ENCODE peak calls at places on chromosomes 3 and 15, in seven cellular contexts. One of them, this sample, is unnamed. For H3K4me1, the result is how much of the 10 kb centered on the place peaks cover.

GRCh38 chr3:192261135-192261534 is 466.2 kb downstream of the FGF12 start:
- DNase-seq in esophagus muscularis mucosa: no peak
- DNase-seq in suprapubic skin: no peak
- DNase-seq in HCT116: no peak
- DNase-seq in H1: no peak
- DNase-seq in endothelial cell of umbilical vein: no peak
- DNase-seq in upper lobe of left lung: no peak
- DNase-seq in this sample: no peak

GRCh38 chr15:48800811-48801460 is 9.9 kb downstream of the CEP152 start:
- DNase-seq in esophagus muscularis mucosa: no peak
- DNase-seq in suprapubic skin: no peak
- DNase-seq in HCT116: no peak
- DNase-seq in H1: no peak
- DNase-seq in endothelial cell of umbilical vein: peak
- DNase-seq in upper lobe of left lung: no peak
- DNase-seq in this sample: no peak

GRCh38 chr15:82750831-82751181 is 41.1 kb upstream of the AP3B2 start:
- DNase-seq in esophagus muscularis mucosa: no peak
- DNase-seq in suprapubic skin: no peak
- DNase-seq in HCT116: no peak
- DNase-seq in H1: no peak
- DNase-seq in endothelial cell of umbilical vein: no peak
- DNase-seq in upper lobe of left lung: peak
- DNase-seq in this sample: no peak

GRCh38 chr3:101829066-101829830 is 20.1 kb upstream of the NFKBIZ start:
- DNase-seq in esophagus muscularis mucosa: no peak
- DNase-seq in suprapubic skin: peak
- DNase-seq in HCT116: no peak
- DNase-seq in H1: no peak
- DNase-seq in endothelial cell of umbilical vein: no peak
- DNase-seq in upper lobe of left lung: peak
- DNase-seq in this sample: no peak

GRCh38 chr3:52939600-52939999 is 42.3 kb upstream of the STIMATE start:
- DNase-seq in esophagus muscularis mucosa: no peak
- DNase-seq in suprapubic skin: no peak
- DNase-seq in HCT116: no peak
- DNase-seq in H1: no peak
- DNase-seq in endothelial cell of umbilical vein: no peak
- DNase-seq in upper lobe of left lung: no peak
- DNase-seq in this sample: no peak

GRCh38 chr15:75554717-75555116 is 24.4 kb downstream of the PTPN9 start:
- DNase-seq in esophagus muscularis mucosa: no peak
- DNase-seq in suprapubic skin: no peak
- DNase-seq in HCT116: no peak
- DNase-seq in H1: no peak
- DNase-seq in endothelial cell of umbilical vein: no peak
- DNase-seq in upper lobe of left lung: no peak
- DNase-seq in this sample: no peak

GRCh38 chr15:58444658-58445332 is 13.0 kb downstream of the LIPC start:
- DNase-seq in esophagus muscularis mucosa: no peak
- DNase-seq in suprapubic skin: peak
- DNase-seq in HCT116: no peak
- DNase-seq in H1: no peak
- DNase-seq in endothelial cell of umbilical vein: peak
- DNase-seq in upper lobe of left lung: no peak
- DNase-seq in this sample: no peak

GRCh38 chr3:32398531-32398930 is 6.9 kb downstream of the CMTM7 start:
- DNase-seq in esophagus muscularis mucosa: no peak
- DNase-seq in suprapubic skin: no peak
- DNase-seq in HCT116: no peak
- DNase-seq in H1: no peak
- DNase-seq in endothelial cell of umbilical vein: no peak
- DNase-seq in upper lobe of left lung: peak
- DNase-seq in this sample: no peak

GRCh38 chr3:68049781-68050180 is 395.4 kb upstream of the SUCLG2 start:
- DNase-seq in esophagus muscularis mucosa: no peak
- DNase-seq in suprapubic skin: no peak
- DNase-seq in HCT116: no peak
- DNase-seq in H1: no peak
- DNase-seq in endothelial cell of umbilical vein: no peak
- DNase-seq in upper lobe of left lung: no peak
- DNase-seq in this sample: no peak

GRCh38 chr3:175224051-175224450 is 364.9 kb downstream of the NAALADL2 start:
- DNase-seq in esophagus muscularis mucosa: no peak
- DNase-seq in suprapubic skin: no peak
- DNase-seq in HCT116: peak
- DNase-seq in H1: no peak
- DNase-seq in endothelial cell of umbilical vein: peak
- DNase-seq in upper lobe of left lung: no peak
- DNase-seq in this sample: no peak

GRCh38 chr15:63135804-63136203 is 14.1 kb downstream of the LACTB start:
- DNase-seq in esophagus muscularis mucosa: no peak
- DNase-seq in suprapubic skin: no peak
- DNase-seq in HCT116: no peak
- DNase-seq in H1: no peak
- DNase-seq in endothelial cell of umbilical vein: peak
- DNase-seq in upper lobe of left lung: no peak
- DNase-seq in this sample: no peak

GRCh38 chr15:63250312-63250965 is 27.0 kb upstream of the APH1B start:
- DNase-seq in esophagus muscularis mucosa: no peak
- DNase-seq in suprapubic skin: no peak
- DNase-seq in HCT116: no peak
- DNase-seq in H1: no peak
- DNase-seq in endothelial cell of umbilical vein: no peak
- DNase-seq in upper lobe of left lung: no peak
- DNase-seq in this sample: no peak

DNA sequence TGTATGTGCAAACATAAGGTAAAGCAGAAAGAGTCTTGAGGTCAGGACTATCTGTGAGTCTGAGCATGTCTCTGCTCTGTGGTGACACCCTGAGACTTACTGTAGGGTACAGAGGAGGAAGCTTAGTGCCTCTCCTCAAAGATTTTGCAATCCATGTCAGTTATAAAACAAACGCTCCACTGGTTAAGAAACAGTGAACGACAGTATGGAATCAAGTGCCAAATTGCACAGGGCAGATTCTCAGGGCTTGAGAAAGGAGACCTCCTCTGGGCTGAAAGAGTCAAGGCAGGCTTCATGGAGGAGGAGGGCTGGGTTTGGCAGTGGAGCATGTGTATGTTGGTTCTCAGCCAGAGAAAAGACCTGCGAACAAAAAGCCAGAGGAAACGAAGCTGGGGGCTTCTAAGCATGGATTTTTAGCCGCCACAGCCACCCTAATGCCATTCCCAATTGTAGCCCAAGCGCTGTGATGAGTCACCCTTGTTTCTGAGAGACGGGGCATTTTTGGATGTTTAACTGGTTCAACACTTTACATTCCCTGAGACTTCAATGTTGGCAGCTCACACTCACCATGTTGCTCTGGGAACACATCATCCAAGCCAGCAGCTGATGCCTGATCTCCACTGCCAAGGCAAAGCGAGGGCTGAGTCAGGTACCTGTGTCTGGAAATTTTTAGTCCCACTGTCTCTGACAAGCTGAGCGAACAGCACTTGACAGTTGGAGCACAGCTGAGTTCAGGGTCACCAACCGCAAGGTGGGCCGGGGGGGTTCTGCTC is 3.4 kb upstream of the DGKG start:
- DNase-seq in esophagus muscularis mucosa: no peak
- DNase-seq in suprapubic skin: no peak
- DNase-seq in HCT116: no peak
- DNase-seq in H1: no peak
- DNase-seq in endothelial cell of umbilical vein: no peak
- DNase-seq in upper lobe of left lung: no peak
- DNase-seq in this sample: no peak
- TF ChIP-seq POLR2AphosphoS5 in esophagus muscularis mucosa: peak
- TF ChIP-seq POLR2AphosphoS5 in suprapubic skin: no peak
- TF ChIP-seq POLR2AphosphoS5 in HCT116: no peak
- TF ChIP-seq POLR2AphosphoS5 in H1: no peak
- TF ChIP-seq POLR2AphosphoS5 in endothelial cell of umbilical vein: no peak
- TF ChIP-seq POLR2AphosphoS5 in upper lobe of left lung: no peak
- TF ChIP-seq POLR2AphosphoS5 in this sample: no peak

GRCh38 chr15:89409993-89410767 is 75.6 kb upstream of the POLG start:
- DNase-seq in esophagus muscularis mucosa: no peak
- DNase-seq in suprapubic skin: no peak
- DNase-seq in HCT116: no peak
- DNase-seq in H1: no peak
- DNase-seq in endothelial cell of umbilical vein: no peak
- DNase-seq in upper lobe of left lung: no peak
- DNase-seq in this sample: no peak

GRCh38 chr15:89406218-89406716 is 71.6 kb upstream of the POLG start:
- DNase-seq in esophagus muscularis mucosa: no peak
- DNase-seq in suprapubic skin: no peak
- DNase-seq in HCT116: no peak
- DNase-seq in H1: no peak
- DNase-seq in endothelial cell of umbilical vein: no peak
- DNase-seq in upper lobe of left lung: no peak
- DNase-seq in this sample: no peak

GRCh38 chr15:89408512-89409183 is 74.0 kb upstream of the POLG start:
- DNase-seq in esophagus muscularis mucosa: no peak
- DNase-seq in suprapubic skin: no peak
- DNase-seq in HCT116: no peak
- DNase-seq in H1: no peak
- DNase-seq in endothelial cell of umbilical vein: peak
- DNase-seq in upper lobe of left lung: no peak
- DNase-seq in this sample: no peak

GRCh38 chr15:89406756-89407650 is 72.4 kb upstream of the POLG start:
- DNase-seq in esophagus muscularis mucosa: no peak
- DNase-seq in suprapubic skin: no peak
- DNase-seq in HCT116: no peak
- DNase-seq in H1: no peak
- DNase-seq in endothelial cell of umbilical vein: no peak
- DNase-seq in upper lobe of left lung: no peak
- DNase-seq in this sample: no peak

DNA sequence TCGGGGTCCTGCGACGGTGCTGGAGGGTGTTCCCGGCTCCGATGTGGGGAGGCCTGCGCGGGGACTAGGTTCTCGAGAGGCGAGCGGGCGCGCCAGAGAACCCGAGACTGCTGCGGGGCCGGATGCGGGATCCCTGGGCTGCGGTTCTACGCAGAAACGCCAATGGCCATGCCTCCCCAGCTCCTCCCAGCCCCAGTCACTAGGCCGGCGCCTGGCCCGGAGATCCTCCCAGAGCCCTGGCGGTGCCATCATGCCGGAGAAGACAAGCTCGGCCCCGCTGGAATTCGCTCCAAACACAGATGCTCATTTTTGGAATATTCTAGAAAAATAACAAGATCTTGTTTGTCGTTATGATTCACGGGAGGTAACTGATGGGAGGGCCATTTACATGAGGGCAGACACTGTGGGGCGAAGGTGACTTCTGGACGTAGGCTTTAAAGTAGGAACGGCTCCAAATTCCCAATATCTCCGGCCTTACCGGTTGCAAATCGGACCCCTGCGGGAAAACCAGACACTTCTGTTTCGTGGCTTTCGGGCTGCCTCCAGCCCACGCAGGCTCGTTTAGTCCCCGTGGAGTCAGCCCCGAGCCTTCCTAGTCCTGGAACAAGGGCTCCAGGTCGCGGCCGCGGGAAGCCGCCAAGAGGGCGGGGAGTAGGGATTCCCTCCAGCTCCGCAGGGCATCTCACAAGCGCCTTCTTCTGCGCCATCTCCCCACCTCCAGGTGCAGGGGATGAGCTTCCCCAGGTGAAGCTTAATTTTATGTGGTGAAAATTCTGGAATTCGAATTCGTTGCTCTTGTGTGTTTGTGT is 74.8 kb upstream of the POLG start:
- DNase-seq in esophagus muscularis mucosa: no peak
- DNase-seq in suprapubic skin: no peak
- DNase-seq in HCT116: no peak
- DNase-seq in H1: no peak
- DNase-seq in endothelial cell of umbilical vein: no peak
- DNase-seq in upper lobe of left lung: no peak
- DNase-seq in this sample: no peak
- H3K4me1 ChIP-seq in esophagus muscularis mucosa: half or more
- H3K4me1 ChIP-seq in suprapubic skin: half or more
- H3K4me1 ChIP-seq in HCT116: under half
- H3K4me1 ChIP-seq in H1: under half
- H3K4me1 ChIP-seq in endothelial cell of umbilical vein: under half
- H3K4me1 ChIP-seq in upper lobe of left lung: half or more
- H3K4me1 ChIP-seq in this sample: under half

GRCh38 chr3:25452185-25452584 is 24.1 kb downstream of the RARB start:
- DNase-seq in esophagus muscularis mucosa: no peak
- DNase-seq in suprapubic skin: no peak
- DNase-seq in HCT116: no peak
- DNase-seq in H1: no peak
- DNase-seq in endothelial cell of umbilical vein: no peak
- DNase-seq in upper lobe of left lung: no peak
- DNase-seq in this sample: no peak

GRCh38 chr3:25456723-25457122 is 28.7 kb downstream of the RARB start:
- DNase-seq in esophagus muscularis mucosa: no peak
- DNase-seq in suprapubic skin: no peak
- DNase-seq in HCT116: no peak
- DNase-seq in H1: no peak
- DNase-seq in endothelial cell of umbilical vein: peak
- DNase-seq in upper lobe of left lung: no peak
- DNase-seq in this sample: no peak

GRCh38 chr3:25455316-25456232 is 27.5 kb downstream of the RARB start:
- DNase-seq in esophagus muscularis mucosa: no peak
- DNase-seq in suprapubic skin: no peak
- DNase-seq in HCT116: no peak
- DNase-seq in H1: no peak
- DNase-seq in endothelial cell of umbilical vein: peak
- DNase-seq in upper lobe of left lung: no peak
- DNase-seq in this sample: no peak

GRCh38 chr3:25453521-25454410 is 25.7 kb downstream of the RARB start:
- DNase-seq in esophagus muscularis mucosa: no peak
- DNase-seq in suprapubic skin: no peak
- DNase-seq in HCT116: no peak
- DNase-seq in H1: no peak
- DNase-seq in endothelial cell of umbilical vein: peak
- DNase-seq in upper lobe of left lung: no peak
- DNase-seq in this sample: no peak

GRCh38 chr3:25454411-25454927 is 26.4 kb downstream of the RARB start:
- DNase-seq in esophagus muscularis mucosa: no peak
- DNase-seq in suprapubic skin: no peak
- DNase-seq in HCT116: no peak
- DNase-seq in H1: no peak
- DNase-seq in endothelial cell of umbilical vein: peak
- DNase-seq in upper lobe of left lung: no peak
- DNase-seq in this sample: no peak
- H3K4me3 ChIP-seq in esophagus muscularis mucosa: peak
- H3K4me3 ChIP-seq in suprapubic skin: no peak
- H3K4me3 ChIP-seq in HCT116: no peak
- H3K4me3 ChIP-seq in H1: no peak
- H3K4me3 ChIP-seq in endothelial cell of umbilical vein: no peak
- H3K4me3 ChIP-seq in upper lobe of left lung: no peak
- H3K4me3 ChIP-seq in this sample: no peak

DNA sequence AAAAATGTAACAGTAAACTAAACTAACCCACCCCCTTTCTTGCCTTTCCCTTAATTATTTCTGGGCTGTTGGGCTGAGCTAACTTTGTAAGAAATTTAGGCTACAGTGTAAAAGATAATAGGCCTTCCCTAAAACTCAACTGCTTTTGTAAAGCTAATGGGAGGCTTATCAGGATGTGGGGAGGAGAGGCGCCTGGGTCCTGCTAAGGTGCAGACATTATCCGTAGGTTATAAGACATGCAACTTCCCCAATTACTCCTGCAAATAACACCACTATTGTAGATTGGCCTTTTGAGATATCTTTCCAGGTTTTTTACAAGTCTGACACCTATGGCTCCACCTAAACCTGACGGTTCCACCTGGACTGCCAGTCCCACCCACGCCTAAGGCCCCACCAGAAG is 88.3 kb downstream of the NPAP1 start:
- DNase-seq in esophagus muscularis mucosa: no peak
- DNase-seq in suprapubic skin: no peak
- DNase-seq in HCT116: no peak
- DNase-seq in H1: no peak
- DNase-seq in endothelial cell of umbilical vein: no peak
- DNase-seq in upper lobe of left lung: no peak
- DNase-seq in this sample: no peak
- TF ChIP-seq POLR2AphosphoS5 in esophagus muscularis mucosa: no peak
- TF ChIP-seq POLR2AphosphoS5 in suprapubic skin: no peak
- TF ChIP-seq POLR2AphosphoS5 in HCT116: no peak
- TF ChIP-seq POLR2AphosphoS5 in H1: no peak
- TF ChIP-seq POLR2AphosphoS5 in endothelial cell of umbilical vein: no peak
- TF ChIP-seq POLR2AphosphoS5 in upper lobe of left lung: no peak
- TF ChIP-seq POLR2AphosphoS5 in this sample: no peak

This sample was measured in prostate gland.